ENCODE peak calls at places on chromosomes 5 and 9, in five cellular contexts. One of them, this sample, is unnamed.

GRCh38 chr5:2256646-2257288 is 374.0 kb upstream of the IRX4 start:
- DNase-seq in right lobe of liver: no peak
- DNase-seq in ascending aorta: no peak
- DNase-seq in caudate nucleus: no peak
- DNase-seq in kidney: no peak
- DNase-seq in this sample: peak

GRCh38 chr5:170053896-170054295 is 51.8 kb upstream of the FOXI1 start:
- DNase-seq in right lobe of liver: no peak
- DNase-seq in ascending aorta: no peak
- DNase-seq in caudate nucleus: no peak
- DNase-seq in kidney: no peak
- DNase-seq in this sample: no peak

GRCh38 chr9:104009853-104010252 is 84.3 kb upstream of the SMC2 start:
- DNase-seq in right lobe of liver: no peak
- DNase-seq in ascending aorta: no peak
- DNase-seq in caudate nucleus: no peak
- DNase-seq in kidney: no peak
- DNase-seq in this sample: no peak

GRCh38 chr5:37723147-37723961 is 116.5 kb downstream of the GDNF start:
- DNase-seq in right lobe of liver: no peak
- DNase-seq in ascending aorta: no peak
- DNase-seq in caudate nucleus: no peak
- DNase-seq in kidney: no peak
- DNase-seq in this sample: no peak

GRCh38 chr9:136558373-136558772 is 12.5 kb upstream of the NOTCH1 start:
- DNase-seq in right lobe of liver: no peak
- DNase-seq in ascending aorta: no peak
- DNase-seq in caudate nucleus: no peak
- DNase-seq in kidney: peak
- DNase-seq in this sample: no peak

GRCh38 chr5:146540421-146540820 is 24.4 kb upstream of the GPR151 start:
- DNase-seq in right lobe of liver: no peak
- DNase-seq in ascending aorta: no peak
- DNase-seq in caudate nucleus: no peak
- DNase-seq in kidney: no peak
- DNase-seq in this sample: no peak

GRCh38 chr9:121883281-121884056 is 209.6 kb downstream of the TTLL11 start:
- DNase-seq in right lobe of liver: no peak
- DNase-seq in ascending aorta: no peak
- DNase-seq in caudate nucleus: no peak
- DNase-seq in kidney: no peak
- DNase-seq in this sample: no peak

GRCh38 chr5:65805082-65805481 is 83.1 kb downstream of the NLN start:
- DNase-seq in right lobe of liver: no peak
- DNase-seq in ascending aorta: no peak
- DNase-seq in caudate nucleus: no peak
- DNase-seq in kidney: no peak
- DNase-seq in this sample: no peak

GRCh38 chr9:94577036-94577435 is 16.6 kb downstream of the FBP2 start:
- DNase-seq in right lobe of liver: no peak
- DNase-seq in ascending aorta: no peak
- DNase-seq in caudate nucleus: no peak
- DNase-seq in kidney: no peak
- DNase-seq in this sample: no peak

GRCh38 chr5:172505403-172505759 is 51.1 kb upstream of the SH3PXD2B start:
- DNase-seq in right lobe of liver: no peak
- DNase-seq in ascending aorta: peak
- DNase-seq in caudate nucleus: no peak
- DNase-seq in kidney: no peak
- DNase-seq in this sample: peak

GRCh38 chr5:167244583-167244982 is 1046.9 kb upstream of the WWC1 start:
- DNase-seq in right lobe of liver: no peak
- DNase-seq in ascending aorta: no peak
- DNase-seq in caudate nucleus: no peak
- DNase-seq in kidney: no peak
- DNase-seq in this sample: no peak

GRCh38 chr5:38536968-38537367 is 19.5 kb downstream of the LIFR start:
- DNase-seq in right lobe of liver: no peak
- DNase-seq in ascending aorta: no peak
- DNase-seq in caudate nucleus: no peak
- DNase-seq in kidney: no peak
- DNase-seq in this sample: no peak

GRCh38 chr9:89359636-89360315 is 41.5 kb downstream of the SECISBP2 start:
- DNase-seq in right lobe of liver: no peak
- DNase-seq in ascending aorta: peak
- DNase-seq in caudate nucleus: no peak
- DNase-seq in kidney: no peak
- DNase-seq in this sample: no peak

GRCh38 chr9:110016340-110016739 is 191.6 kb downstream of the C9orf152 start:
- DNase-seq in right lobe of liver: no peak
- DNase-seq in ascending aorta: no peak
- DNase-seq in caudate nucleus: no peak
- DNase-seq in kidney: no peak
- DNase-seq in this sample: no peak

GRCh38 chr5:93022770-93023169 is 558.2 kb downstream of the NR2F1-AS1 start:
- DNase-seq in right lobe of liver: no peak
- DNase-seq in ascending aorta: no peak
- DNase-seq in caudate nucleus: no peak
- DNase-seq in kidney: no peak
- DNase-seq in this sample: no peak

GRCh38 chr5:33210983-33211382 is 229.8 kb upstream of the TARS1 start:
- DNase-seq in right lobe of liver: no peak
- DNase-seq in ascending aorta: no peak
- DNase-seq in caudate nucleus: no peak
- DNase-seq in kidney: no peak
- DNase-seq in this sample: no peak

GRCh38 chr5:137921931-137922330 is 32.7 kb downstream of the PKD2L2 start:
- DNase-seq in right lobe of liver: no peak
- DNase-seq in ascending aorta: no peak
- DNase-seq in caudate nucleus: no peak
- DNase-seq in kidney: no peak
- DNase-seq in this sample: no peak

GRCh38 chr9:69571032-69571431 is 101.1 kb downstream of the APBA1 start:
- DNase-seq in right lobe of liver: no peak
- DNase-seq in ascending aorta: no peak
- DNase-seq in caudate nucleus: no peak
- DNase-seq in kidney: no peak
- DNase-seq in this sample: no peak

GRCh38 chr5:142277796-142278195 is 47.0 kb downstream of the SPRY4 start:
- DNase-seq in right lobe of liver: no peak
- DNase-seq in ascending aorta: no peak
- DNase-seq in caudate nucleus: no peak
- DNase-seq in kidney: no peak
- DNase-seq in this sample: no peak

GRCh38 chr9:133539434-133539833 is 4.9 kb downstream of the ADAMTSL2 start:
- DNase-seq in right lobe of liver: peak
- DNase-seq in ascending aorta: no peak
- DNase-seq in caudate nucleus: no peak
- DNase-seq in kidney: peak
- DNase-seq in this sample: no peak

GRCh38 chr5:61245936-61246335 is 83.7 kb upstream of the SMIM15 start:
- DNase-seq in right lobe of liver: no peak
- DNase-seq in ascending aorta: no peak
- DNase-seq in caudate nucleus: peak
- DNase-seq in kidney: no peak
- DNase-seq in this sample: no peak

GRCh38 chr9:12822111-12822510 is 47.3 kb downstream of the LURAP1L start:
- DNase-seq in right lobe of liver: no peak
- DNase-seq in ascending aorta: no peak
- DNase-seq in caudate nucleus: no peak
- DNase-seq in kidney: no peak
- DNase-seq in this sample: no peak

GRCh38 chr5:138461343-138462125 is 3.7 kb upstream of the EGR1 start:
- DNase-seq in right lobe of liver: no peak
- DNase-seq in ascending aorta: peak
- DNase-seq in caudate nucleus: no peak
- DNase-seq in kidney: no peak
- DNase-seq in this sample: peak

GRCh38 chr5:10648806-10649517 is 85.1 kb downstream of the ANKRD33B start:
- DNase-seq in right lobe of liver: no peak
- DNase-seq in ascending aorta: no peak
- DNase-seq in caudate nucleus: no peak
- DNase-seq in kidney: no peak
- DNase-seq in this sample: no peak

GRCh38 chr9:133162802-133163558 is 734 bp downstream of the GBGT1 start:
- DNase-seq in right lobe of liver: no peak
- DNase-seq in ascending aorta: peak
- DNase-seq in caudate nucleus: no peak
- DNase-seq in kidney: peak
- DNase-seq in this sample: no peak

GRCh38 chr5:96133337-96134094 is 171.9 kb upstream of the ELL2 start:
- DNase-seq in right lobe of liver: no peak
- DNase-seq in ascending aorta: no peak
- DNase-seq in caudate nucleus: no peak
- DNase-seq in kidney: no peak
- DNase-seq in this sample: no peak

GRCh38 chr5:157288405-157289163 is 22.7 kb downstream of the CYFIP2 start:
- DNase-seq in right lobe of liver: no peak
- DNase-seq in ascending aorta: no peak
- DNase-seq in caudate nucleus: no peak
- DNase-seq in kidney: no peak
- DNase-seq in this sample: no peak

GRCh38 chr9:70053864-70054263 is 10.2 kb downstream of the MAMDC2 start:
- DNase-seq in right lobe of liver: no peak
- DNase-seq in ascending aorta: peak
- DNase-seq in caudate nucleus: no peak
- DNase-seq in kidney: no peak
- DNase-seq in this sample: no peak

GRCh38 chr5:149012350-149012749 is 50.5 kb downstream of the SH3TC2 start:
- DNase-seq in right lobe of liver: no peak
- DNase-seq in ascending aorta: no peak
- DNase-seq in caudate nucleus: no peak
- DNase-seq in kidney: no peak
- DNase-seq in this sample: no peak

GRCh38 chr5:135829179-135829578 is 5.3 kb upstream of the SLC25A48 start:
- DNase-seq in right lobe of liver: no peak
- DNase-seq in ascending aorta: peak
- DNase-seq in caudate nucleus: no peak
- DNase-seq in kidney: no peak
- DNase-seq in this sample: peak

GRCh38 chr5:139164020-139164419 is 34.1 kb downstream of the SIL1 start:
- DNase-seq in right lobe of liver: no peak
- DNase-seq in ascending aorta: no peak
- DNase-seq in caudate nucleus: no peak
- DNase-seq in kidney: no peak
- DNase-seq in this sample: no peak

GRCh38 chr5:129111351-129111750 is 16.8 kb downstream of the ISOC1 start:
- DNase-seq in right lobe of liver: no peak
- DNase-seq in ascending aorta: no peak
- DNase-seq in caudate nucleus: no peak
- DNase-seq in kidney: no peak
- DNase-seq in this sample: no peak

GRCh38 chr9:5951686-5952211 is 61.1 kb downstream of the MLANA start:
- DNase-seq in right lobe of liver: no peak
- DNase-seq in ascending aorta: no peak
- DNase-seq in caudate nucleus: no peak
- DNase-seq in kidney: no peak
- DNase-seq in this sample: no peak

GRCh38 chr5:135185461-135186075 is 151.5 kb upstream of the PITX1 start:
- DNase-seq in right lobe of liver: no peak
- DNase-seq in ascending aorta: no peak
- DNase-seq in caudate nucleus: no peak
- DNase-seq in kidney: no peak
- DNase-seq in this sample: no peak

GRCh38 chr9:76591256-76591950 is 132.4 kb downstream of the GCNT1 start:
- DNase-seq in right lobe of liver: no peak
- DNase-seq in ascending aorta: no peak
- DNase-seq in caudate nucleus: no peak
- DNase-seq in kidney: no peak
- DNase-seq in this sample: no peak
- H3K27ac ChIP-seq in right lobe of liver: no peak
- H3K27ac ChIP-seq in ascending aorta: no peak
- H3K27ac ChIP-seq in caudate nucleus: no peak
- H3K27ac ChIP-seq in kidney: no peak
- H3K27ac ChIP-seq in this sample: no peak

GRCh38 chr9:36844961-36845360 is 189.1 kb downstream of the PAX5 start:
- DNase-seq in right lobe of liver: no peak
- DNase-seq in ascending aorta: no peak
- DNase-seq in caudate nucleus: no peak
- DNase-seq in kidney: peak
- DNase-seq in this sample: no peak
- H3K27ac ChIP-seq in right lobe of liver: no peak
- H3K27ac ChIP-seq in ascending aorta: no peak
- H3K27ac ChIP-seq in caudate nucleus: no peak
- H3K27ac ChIP-seq in kidney: no peak
- H3K27ac ChIP-seq in this sample: no peak

GRCh38 chr5:75721573-75721972 is 4.3 kb upstream of the POC5 start:
- DNase-seq in right lobe of liver: no peak
- DNase-seq in ascending aorta: no peak
- DNase-seq in caudate nucleus: no peak
- DNase-seq in kidney: no peak
- DNase-seq in this sample: no peak

GRCh38 chr5:75727931-75728330 is 10.7 kb upstream of the POC5 start:
- DNase-seq in right lobe of liver: no peak
- DNase-seq in ascending aorta: no peak
- DNase-seq in caudate nucleus: no peak
- DNase-seq in kidney: no peak
- DNase-seq in this sample: no peak

GRCh38 chr5:75729321-75729720 is 12.1 kb upstream of the POC5 start:
- DNase-seq in right lobe of liver: no peak
- DNase-seq in ascending aorta: no peak
- DNase-seq in caudate nucleus: no peak
- DNase-seq in kidney: no peak
- DNase-seq in this sample: no peak

GRCh38 chr5:75720882-75721281 is 3.6 kb upstream of the POC5 start:
- DNase-seq in right lobe of liver: peak
- DNase-seq in ascending aorta: no peak
- DNase-seq in caudate nucleus: no peak
- DNase-seq in kidney: no peak
- DNase-seq in this sample: no peak

DNA sequence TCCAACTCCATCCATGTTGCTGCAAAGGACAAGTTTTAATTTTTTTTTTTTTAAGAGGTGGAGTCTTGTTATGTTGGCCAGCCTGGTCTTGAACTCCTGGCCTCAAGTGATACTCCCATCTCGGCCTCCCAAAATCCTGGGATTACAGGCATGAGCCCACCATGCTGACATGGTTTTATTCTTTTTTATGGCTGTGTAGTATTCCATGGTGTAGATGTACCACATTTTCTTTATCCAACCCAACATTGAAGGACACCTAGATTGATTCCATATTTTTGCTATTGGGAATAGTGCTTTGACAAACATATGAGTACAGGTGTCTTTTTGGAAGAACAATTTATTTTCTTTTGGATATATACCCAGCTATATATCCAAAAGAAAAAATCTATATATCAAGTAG is 6.1 kb upstream of the POC5 start:
- DNase-seq in right lobe of liver: no peak
- DNase-seq in ascending aorta: no peak
- DNase-seq in caudate nucleus: no peak
- DNase-seq in kidney: no peak
- DNase-seq in this sample: no peak
- H3K27ac ChIP-seq in right lobe of liver: no peak
- H3K27ac ChIP-seq in ascending aorta: no peak
- H3K27ac ChIP-seq in caudate nucleus: no peak
- H3K27ac ChIP-seq in kidney: no peak
- H3K27ac ChIP-seq in this sample: no peak

GRCh38 chr5:177592010-177592834 is at the start of gene TMED9:
- DNase-seq in right lobe of liver: peak
- DNase-seq in ascending aorta: peak
- DNase-seq in caudate nucleus: peak
- DNase-seq in kidney: peak
- DNase-seq in this sample: peak
- H3K27ac ChIP-seq in right lobe of liver: peak
- H3K27ac ChIP-seq in ascending aorta: peak
- H3K27ac ChIP-seq in caudate nucleus: no peak
- H3K27ac ChIP-seq in kidney: peak
- H3K27ac ChIP-seq in this sample: peak